ENCODE peak calls at places on chromosomes 4 and X, in five cellular contexts. K is HepG2, B is GM12878, V is GM12892, X is K562. S is an unnamed sample.

GRCh38 chr4:1277667-1278335 is 11.9 kb upstream of the MAEA start:
- DNase-seq in V (no peak), K (no peak), X (no peak), B (no peak), S (no peak)

GRCh38 chr4:74219241-74219640 is 61.3 kb downstream of the MTHFD2L start:
- DNase-seq in V (no peak), K (no peak), B (no peak), X (no peak), S (no peak)

GRCh38 chrX:129795584-129795983 is 15.8 kb downstream of the SASH3 start:
- DNase-seq in K (no peak), B (no peak), X (no peak), V (no peak), S (no peak)

GRCh38 chr4:38523524-38524448 is 140.2 kb upstream of the KLF3 start:
- DNase-seq in V (peak), K (no peak), X (peak), B (peak), S (no peak)

GRCh38 chrX:38985375-38985774 is 184.1 kb downstream of the MID1IP1 start:
- DNase-seq in K (no peak), B (no peak), X (peak), V (peak), S (peak)

GRCh38 chrX:47208108-47208507 is 10.4 kb upstream of the CDK16 start:
- DNase-seq in V (no peak), B (no peak), K (no peak), X (no peak), S (no peak)

GRCh38 chr4:52621567-52621966 is 37.5 kb downstream of the USP46 start:
- DNase-seq in X (no peak), V (no peak), K (no peak), B (no peak), S (no peak)

GRCh38 chrX:154914052-154914451 is 27.9 kb downstream of the F8A1 start:
- DNase-seq in K (no peak), B (no peak), X (no peak), V (no peak), S (no peak)

GRCh38 chrX:18938710-18939109 is 45.2 kb downstream of the PHKA2 start:
- DNase-seq in K (no peak), B (no peak), V (no peak), X (no peak), S (no peak)

GRCh38 chr4:87304659-87305277 is 17.9 kb downstream of the HSD17B13 start:
- DNase-seq in X (no peak), V (no peak), B (no peak), K (no peak), S (no peak)

GRCh38 chrX:22314692-22315091 is 42.0 kb downstream of the CBLL2 start:
- DNase-seq in K (no peak), X (no peak), V (no peak), B (no peak), S (no peak)

GRCh38 chr4:182973421-182974340 is 56.5 kb upstream of the DCTD start:
- DNase-seq in B (no peak), X (no peak), V (no peak), K (no peak), S (no peak)

GRCh38 chrX:1536712-1537030 is 314 bp downstream of the P2RY8 start:
- DNase-seq in B (no peak), V (no peak), K (no peak), X (no peak), S (no peak)

GRCh38 chr4:35885081-35885480 is 359.2 kb downstream of the ARAP2 start:
- DNase-seq in V (no peak), K (no peak), B (no peak), X (no peak), S (no peak)

GRCh38 chrX:139759637-139760036 is 51.7 kb upstream of the MCF2 start:
- DNase-seq in K (no peak), B (no peak), V (no peak), X (peak), S (no peak)

GRCh38 chr4:7381890-7382633 is 52.7 kb downstream of the PSAPL1 start:
- DNase-seq in V (no peak), X (no peak), K (no peak), B (no peak), S (no peak)

GRCh38 chr4:175373031-175373430 is 439.0 kb downstream of the GPM6A start:
- DNase-seq in B (no peak), V (no peak), X (no peak), K (no peak), S (no peak)

GRCh38 chr4:674172-675035 is at the start of the genes ATP5ME and MYL5:
- DNase-seq in V (peak), X (peak), K (peak), B (peak), S (peak)

GRCh38 chrX:68901512-68901911 is 72.7 kb downstream of the EFNB1 start:
- DNase-seq in B (no peak), V (no peak), X (no peak), K (no peak), S (no peak)

GRCh38 chr4:31362756-31363155 is 642.6 kb downstream of the PCDH7 start:
- DNase-seq in V (no peak), K (no peak), X (no peak), B (no peak), S (no peak)

GRCh38 chr4:150283689-150284088 is 205.4 kb downstream of the DCLK2 start:
- DNase-seq in V (no peak), X (no peak), K (no peak), B (no peak), S (no peak)

GRCh38 chrX:72094894-72095293 is 36.8 kb downstream of the RTL5 start:
- DNase-seq in K (no peak), B (no peak), X (peak), V (no peak), S (peak)

GRCh38 chr4:118967393-118967792 is 78.7 kb downstream of the SYNPO2 start:
- DNase-seq in X (no peak), B (no peak), K (no peak), V (no peak), S (no peak)

GRCh38 chr4:145308598-145308997 is 128.2 kb upstream of the OTUD4 start:
- DNase-seq in V (no peak), B (peak), K (no peak), X (no peak), S (no peak)

GRCh38 chr4:181597766-181598165 is 645.4 kb upstream of the TENM3 start:
- DNase-seq in X (no peak), K (no peak), V (no peak), B (no peak), S (no peak)

GRCh38 chr4:187063251-187063650 is 339.6 kb upstream of the FAT1 start:
- DNase-seq in B (no peak), X (no peak), K (no peak), V (no peak), S (no peak)

GRCh38 chrX:916235-916609 is 285.6 kb downstream of the SHOX start:
- DNase-seq in V (no peak), B (no peak), K (no peak), X (no peak), S (no peak)

GRCh38 chrX:136781180-136781797 is 557 bp upstream of the ARHGEF6 start:
- DNase-seq in K (no peak), X (no peak), B (no peak), V (no peak), S (no peak)

GRCh38 chr4:56995525-56995924 is 16.8 kb downstream of the POLR2B start:
- DNase-seq in V (no peak), K (no peak), B (no peak), X (no peak), S (no peak)

GRCh38 chrX:113260474-113260873 is 419.8 kb upstream of the AMOT start:
- DNase-seq in B (no peak), K (peak), X (no peak), V (no peak), S (no peak)

GRCh38 chr4:126051709-126052424 is 737.1 kb downstream of the FAT4 start:
- DNase-seq in X (no peak), B (no peak), K (no peak), V (no peak), S (no peak)

GRCh38 chr4:95660719-95661118 is 111.9 kb upstream of the UNC5C start:
- DNase-seq in X (no peak), K (no peak), B (no peak), V (no peak), S (no peak)

GRCh38 chrX:135528756-135529155 is 8.3 kb downstream of the INTS6L start:
- DNase-seq in K (no peak), X (no peak), B (no peak), V (no peak), S (no peak)

GRCh38 chr4:147638942-147639341 is 21.7 kb downstream of the TMEM184C start:
- DNase-seq in V (no peak), X (no peak), K (no peak), B (peak), S (no peak)

GRCh38 chr4:103099691-103100392 is at the start of gene BDH2:
- DNase-seq in X (peak), V (no peak), K (peak), B (peak), S (peak)

GRCh38 chr4:173211838-173212237 is 43.2 kb downstream of the GALNT7 start:
- DNase-seq in X (no peak), B (no peak), V (no peak), K (no peak), S (no peak)

GRCh38 chr4:147848634-147849033 is 116.7 kb downstream of the ARHGAP10 start:
- DNase-seq in K (no peak), V (no peak), X (no peak), B (no peak), S (no peak)

GRCh38 chr4:103845075-103845474 is 125.3 kb upstream of the TACR3 start:
- DNase-seq in X (no peak), B (no peak), V (no peak), K (no peak), S (no peak)

GRCh38 chrX:149837639-149838038 is 43.3 kb upstream of the MAGEA8 start:
- DNase-seq in K (no peak), B (peak), V (no peak), X (no peak), S (no peak)

GRCh38 chr4:57265831-57266582 is 155.8 kb upstream of the IGFBP7 start:
- DNase-seq in B (no peak), V (no peak), X (no peak), K (no peak), S (no peak)

GRCh38 chrX:102599084-102599949 is at the start of gene ARMCX5:
- DNase-seq in V (no peak), X (peak), K (peak), B (peak), S (peak)

GRCh38 chrX:102604327-102604726 is 5.0 kb downstream of the ARMCX5 start:
- DNase-seq in V (no peak), X (no peak), B (no peak), K (no peak), S (no peak)

DNA sequence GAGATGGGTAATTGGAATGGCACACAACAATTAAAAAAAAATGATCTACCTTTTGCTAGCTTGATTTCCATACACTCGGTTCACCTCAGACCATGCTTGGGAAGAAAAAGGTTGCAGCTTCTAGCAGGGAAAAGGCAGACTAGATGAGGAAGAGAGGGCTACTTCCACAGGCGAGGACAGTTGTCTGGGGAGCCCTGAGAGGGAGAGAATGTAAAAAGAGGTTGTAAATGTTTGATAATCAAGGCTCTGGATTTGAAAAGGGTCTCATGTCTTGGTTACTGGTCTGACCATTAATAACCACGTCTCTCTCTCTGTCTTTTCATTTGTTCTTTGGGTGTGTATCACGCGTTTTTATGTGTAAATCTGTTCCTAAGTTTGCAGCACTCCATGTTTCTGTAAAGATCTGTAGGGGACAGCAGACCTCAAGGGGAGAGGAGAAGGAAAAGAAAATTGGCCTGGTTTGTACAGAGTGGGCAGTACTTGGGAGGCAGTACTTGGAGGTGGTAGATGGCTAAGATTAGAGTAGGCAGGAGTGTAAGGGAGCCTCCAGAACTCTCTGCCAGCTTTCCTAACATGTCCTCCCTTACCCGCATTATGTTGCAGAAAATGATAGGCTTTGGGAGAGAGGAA is 750 bp downstream of the ARMCX5 start:
- DNase-seq in V (no peak), X (no peak), K (no peak), B (no peak), S (no peak)
- TF ChIP-seq TAF1 in V (no peak), X (no peak), K (no peak), B (no peak), S (no peak)

DNA sequence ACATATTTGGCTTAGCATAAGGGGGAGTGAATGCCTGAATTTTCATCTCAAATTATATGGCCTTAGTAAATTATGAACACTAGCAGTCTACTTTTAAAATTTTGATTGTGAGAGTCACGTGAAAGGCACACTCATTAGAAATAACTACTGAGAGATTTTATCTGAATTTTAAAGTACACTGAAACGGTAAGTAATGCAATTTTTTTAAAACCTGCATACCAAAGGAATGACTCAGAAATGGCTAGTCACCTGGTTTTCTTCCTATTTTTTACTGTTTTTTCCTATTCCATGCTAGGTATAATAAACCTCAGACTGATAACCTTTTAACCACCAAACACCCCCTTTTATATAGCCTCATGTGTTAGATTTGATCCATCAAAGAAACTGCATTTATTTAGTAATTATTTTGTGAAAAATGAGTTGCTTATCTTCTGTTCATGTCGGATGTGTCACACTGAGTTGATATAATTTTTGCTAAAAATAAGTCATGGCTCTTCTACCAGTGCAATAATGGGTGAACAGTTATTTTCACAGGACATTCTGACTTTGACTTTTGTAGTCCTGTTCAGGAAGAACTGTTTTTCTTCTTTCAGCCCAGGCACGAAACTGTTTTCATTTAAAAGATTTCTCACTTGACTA is 40.4 kb downstream of the CPEB2 start:
- DNase-seq in K (no peak), V (no peak), X (no peak), B (no peak), S (no peak)
- TF ChIP-seq TAF1 in K (no peak), V (no peak), X (no peak), B (no peak), S (no peak)

DNA sequence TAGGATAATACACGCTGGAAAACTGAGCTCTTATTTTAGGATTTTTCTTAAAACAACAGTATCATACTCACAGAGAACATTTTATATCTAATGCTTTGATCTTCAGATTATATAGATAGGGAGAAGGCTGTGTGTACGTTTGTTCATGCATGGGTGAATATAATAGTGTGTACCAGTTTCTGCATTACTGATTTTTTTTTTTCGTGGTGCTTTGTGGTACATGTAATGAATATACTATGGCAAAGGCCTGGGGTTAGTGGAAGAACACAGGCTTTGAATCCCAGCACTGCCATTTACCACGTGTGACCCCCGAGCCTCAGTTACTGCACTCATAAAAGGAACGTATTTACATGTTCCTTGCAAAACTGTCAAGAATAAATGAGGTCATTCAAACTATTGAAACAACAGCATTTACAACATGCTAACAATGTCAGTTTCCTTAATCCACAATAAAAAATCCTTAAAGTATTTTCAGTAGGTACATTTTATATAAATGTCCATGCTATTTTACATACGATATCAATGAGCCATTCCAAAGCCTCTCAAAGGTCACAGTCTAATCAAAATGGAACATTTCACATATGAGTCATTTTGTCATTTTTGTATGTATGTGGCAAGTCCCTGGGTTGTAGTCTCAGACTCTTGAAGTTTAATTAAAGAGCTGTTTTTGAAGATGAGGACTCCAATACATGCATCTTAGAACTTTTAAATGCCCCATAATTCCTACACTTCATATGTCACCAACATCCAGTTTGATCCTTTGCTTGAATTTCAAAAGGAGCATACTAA is 242.9 kb downstream of the PPP3CA start:
- DNase-seq in B (no peak), V (no peak), X (no peak), K (no peak), S (no peak)
- TF ChIP-seq TAF1 in B (no peak), V (no peak), X (no peak), K (no peak), S (no peak)

DNA sequence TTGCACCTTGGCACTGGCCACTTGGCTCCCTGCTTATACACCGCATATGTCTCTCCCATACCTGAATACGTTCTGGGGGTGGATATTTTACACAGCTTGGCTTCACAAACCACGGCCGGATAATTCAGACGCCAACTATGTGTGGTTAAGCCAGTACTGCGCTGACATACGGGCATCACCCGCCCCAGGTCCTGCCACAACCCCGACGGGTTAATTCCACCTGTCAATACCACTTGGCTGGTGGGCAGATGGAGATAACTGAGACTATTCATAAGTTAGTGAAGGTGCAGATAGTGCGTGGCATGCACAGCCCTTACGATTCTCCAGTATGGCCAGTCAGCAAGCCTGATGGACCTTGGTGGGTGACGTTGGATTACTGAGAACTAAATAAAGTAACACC is 696.3 kb upstream of the AGA start:
- DNase-seq in K (no peak), B (no peak), X (no peak), V (no peak), S (no peak)
- TF ChIP-seq TAF1 in K (no peak), B (no peak), X (no peak), V (no peak), S (no peak)

GRCh38 chr4:143380651-143381050 is 44.0 kb downstream of the GAB1 start:
- DNase-seq in V (no peak), B (no peak), X (no peak), K (peak), S (no peak)

GRCh38 chr4:143374771-143375170 is 38.1 kb downstream of the GAB1 start:
- DNase-seq in K (no peak), B (no peak), V (no peak), X (no peak), S (no peak)

GRCh38 chr4:143381171-143382118 is 44.8 kb downstream of the GAB1 start:
- DNase-seq in V (no peak), K (no peak), B (no peak), X (no peak), S (no peak)

GRCh38 chr4:143375326-143376073 is 38.8 kb downstream of the GAB1 start:
- DNase-seq in V (no peak), B (no peak), X (peak), K (peak), S (no peak)

GRCh38 chr4:143377635-143378099 is 41.0 kb downstream of the GAB1 start:
- DNase-seq in X (no peak), V (no peak), B (peak), K (no peak), S (no peak)
- TF ChIP-seq TAF1 in X (no peak), V (no peak), B (no peak), K (no peak), S (no peak)

GRCh38 chr4:10730019-10730418 is 45.5 kb upstream of the CLNK start:
- DNase-seq in B (peak), V (no peak), X (no peak), K (no peak), S (no peak)

GRCh38 chr4:10730590-10730989 is 46.0 kb upstream of the CLNK start:
- DNase-seq in K (no peak), V (no peak), B (peak), X (no peak), S (no peak)

GRCh38 chr4:10728016-10728415 is 43.4 kb upstream of the CLNK start:
- DNase-seq in V (no peak), X (no peak), B (no peak), K (no peak), S (no peak)

GRCh38 chr4:10729366-10729765 is 44.8 kb upstream of the CLNK start:
- DNase-seq in X (no peak), B (no peak), K (no peak), V (no peak), S (no peak)

GRCh38 chr4:10727140-10727880 is 42.7 kb upstream of the CLNK start:
- DNase-seq in K (no peak), V (no peak), B (no peak), X (no peak), S (no peak)
- TF ChIP-seq TAF1 in K (no peak), V (no peak), B (no peak), X (no peak), S (no peak)

DNA sequence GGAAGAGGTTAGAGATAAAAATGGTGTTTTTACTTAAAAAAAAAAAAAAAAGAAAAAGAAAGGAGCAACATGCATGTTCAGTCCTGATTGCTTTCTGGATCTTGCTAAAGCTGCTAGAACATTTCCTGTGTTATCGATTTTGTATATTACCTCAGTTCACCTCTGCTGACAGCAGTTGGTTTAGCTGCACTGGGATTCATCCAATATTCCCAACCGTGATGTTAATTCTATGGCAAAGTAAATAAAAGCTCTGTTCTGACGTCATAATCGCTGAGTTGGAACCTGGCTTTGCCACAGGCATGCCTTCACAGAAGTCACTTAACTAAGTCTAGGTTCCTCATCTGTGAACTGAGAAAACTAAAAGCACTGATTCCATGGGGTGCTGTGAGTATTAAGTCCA is 90.7 kb upstream of the SORBS2 start:
- DNase-seq in B (no peak), K (no peak), X (no peak), V (no peak), S (no peak)
- TF ChIP-seq TAF1 in B (no peak), K (no peak), X (no peak), V (no peak), S (no peak)